ENCODE peak calls at places on chromosome 4, in six cellular contexts. P, K, U, F, Q and A are unnamed samples.

GRCh38 chr4:184415071-184415470 is 59.3 kb downstream of the IRF2 start:
- DNase-seq in P (no peak), K (no peak), Q (no peak), F (no peak), U (no peak), A (no peak)

GRCh38 chr4:106601519-106601918 is 232.9 kb upstream of the GIMD1 start:
- DNase-seq in Q (no peak), K (no peak), P (no peak), U (no peak), F (no peak), A (no peak)

GRCh38 chr4:54082168-54082567 is 17.8 kb upstream of the CHIC2 start:
- DNase-seq in Q (no peak), P (no peak), U (no peak), F (no peak), K (no peak), A (peak)

GRCh38 chr4:187606581-187606980 is 389.0 kb upstream of the ZFP42 start:
- DNase-seq in U (no peak), K (peak), F (no peak), P (no peak), Q (peak), A (peak)

GRCh38 chr4:83852085-83852451 is 316.2 kb downstream of the GPAT3 start:
- DNase-seq in U (no peak), K (no peak), P (no peak), F (no peak), Q (no peak), A (no peak)

GRCh38 chr4:1981251-1982055 is 27.3 kb downstream of the NELFA start:
- DNase-seq in K (peak), P (no peak), F (no peak), U (no peak), Q (peak), A (peak)

GRCh38 chr4:13476915-13477314 is 7.2 kb downstream of the RAB28 start:
- DNase-seq in P (no peak), F (no peak), Q (no peak), K (no peak), U (no peak), A (no peak)

GRCh38 chr4:142544014-142544413 is 302.1 kb downstream of the INPP4B start:
- DNase-seq in U (no peak), Q (no peak), K (no peak), F (no peak), P (no peak), A (no peak)

GRCh38 chr4:1090465-1091440 is 22.6 kb downstream of the RNF212 start:
- DNase-seq in F (no peak), K (no peak), P (no peak), Q (no peak), U (no peak), A (no peak)

GRCh38 chr4:20901851-20902250 is 201.6 kb downstream of the PACRGL start:
- DNase-seq in P (no peak), U (no peak), K (no peak), Q (no peak), F (no peak), A (no peak)

GRCh38 chr4:76960014-76960413 is 10.5 kb downstream of the SEPTIN11 start:
- DNase-seq in U (no peak), K (no peak), Q (no peak), F (no peak), P (no peak), A (no peak)

GRCh38 chr4:78057600-78058560 is 757 bp downstream of the FRAS1 start:
- DNase-seq in U (no peak), Q (peak), K (peak), F (peak), P (peak), A (peak)

GRCh38 chr4:108473163-108473720 is 147.1 kb upstream of the RPL34 start:
- DNase-seq in U (no peak), F (no peak), K (no peak), Q (no peak), P (no peak), A (no peak)

GRCh38 chr4:105306820-105307219 is 160.1 kb downstream of the TET2 start:
- DNase-seq in U (no peak), K (no peak), F (no peak), P (no peak), Q (no peak), A (no peak)

GRCh38 chr4:176610594-176610993 is 182.1 kb downstream of the VEGFC start:
- DNase-seq in Q (no peak), K (peak), F (no peak), U (no peak), P (no peak), A (no peak)

GRCh38 chr4:149885896-149886295 is 70.3 kb upstream of the IQCM start:
- DNase-seq in Q (no peak), U (no peak), P (no peak), K (no peak), F (no peak), A (no peak)

GRCh38 chr4:58451707-58452106 is 1341.5 kb upstream of the IGFBP7 start:
- DNase-seq in P (no peak), U (no peak), K (no peak), F (no peak), Q (no peak), A (no peak)

GRCh38 chr4:102139932-102140331 is 205.3 kb downstream of the SLC39A8 start:
- DNase-seq in U (no peak), K (no peak), P (no peak), F (no peak), Q (no peak), A (no peak)

GRCh38 chr4:15303052-15303641 is 124.7 kb upstream of the C1QTNF7 start:
- DNase-seq in P (no peak), Q (no peak), K (no peak), F (no peak), U (no peak), A (no peak)

GRCh38 chr4:80840396-80840795 is 190.1 kb upstream of the BMP3 start:
- DNase-seq in K (no peak), Q (no peak), F (no peak), U (no peak), P (no peak), A (no peak)

GRCh38 chr4:41436365-41437263 is 101.3 kb upstream of the LIMCH1 start:
- DNase-seq in K (no peak), U (no peak), F (no peak), P (no peak), Q (no peak), A (no peak)

GRCh38 chr4:112329672-112330372 is 32.7 kb downstream of the ALPK1 start:
- DNase-seq in Q (no peak), F (no peak), U (no peak), K (no peak), P (no peak), A (no peak)

GRCh38 chr4:177182156-177182555 is 127.5 kb upstream of the NEIL3 start:
- DNase-seq in Q (no peak), K (no peak), U (no peak), F (no peak), P (no peak), A (no peak)

GRCh38 chr4:76943129-76943620 is 6.4 kb upstream of the SEPTIN11 start:
- DNase-seq in U (no peak), Q (no peak), P (no peak), K (no peak), F (no peak), A (no peak)

GRCh38 chr4:7876096-7876993 is 63.3 kb downstream of the AFAP1 start:
- DNase-seq in K (peak), Q (peak), U (no peak), P (no peak), F (no peak), A (no peak)

GRCh38 chr4:147096667-147097604 is 151.3 kb upstream of the TTC29 start:
- DNase-seq in K (peak), Q (peak), U (no peak), P (no peak), F (no peak), A (no peak)

GRCh38 chr4:176435891-176436499 is 116.2 kb downstream of the SPCS3 start:
- DNase-seq in Q (no peak), P (no peak), U (no peak), K (no peak), F (no peak), A (no peak)